ENCODE peak calls at places on chromosomes 12 and 14, in ten cellular contexts. One of them, this sample, is unnamed.

GRCh38 chr12:72277415-72277814 is 5.2 kb downstream of the TRHDE start:
- DNase-seq in fibroblast of lung: peak; percentile 87
- DNase-seq in astrocyte of the spinal cord: peak; percentile 72
- DNase-seq in mesendoderm: no peak
- DNase-seq in fibroblast of mammary gland: peak; percentile 10
- DNase-seq in Panc1: no peak
- DNase-seq in A549: no peak
- DNase-seq in tibial artery: no peak
- DNase-seq in fibroblast of the aortic adventitia: no peak
- DNase-seq in heart right ventricle: no peak
- DNase-seq in this sample: no peak

GRCh38 chr12:92560713-92561542 is 141.9 kb upstream of the PLEKHG7 start:
- DNase-seq in fibroblast of lung: no peak
- DNase-seq in astrocyte of the spinal cord: no peak
- DNase-seq in mesendoderm: no peak
- DNase-seq in fibroblast of mammary gland: no peak
- DNase-seq in Panc1: no peak
- DNase-seq in A549: no peak
- DNase-seq in tibial artery: no peak
- DNase-seq in fibroblast of the aortic adventitia: no peak
- DNase-seq in heart right ventricle: no peak
- DNase-seq in this sample: no peak

GRCh38 chr12:59005195-59005961 is 85.1 kb upstream of the LRIG3 start:
- DNase-seq in fibroblast of lung: peak; percentile 52
- DNase-seq in astrocyte of the spinal cord: peak; percentile 38
- DNase-seq in mesendoderm: no peak
- DNase-seq in fibroblast of mammary gland: peak; percentile 66
- DNase-seq in Panc1: no peak
- DNase-seq in A549: no peak
- DNase-seq in tibial artery: no peak
- DNase-seq in fibroblast of the aortic adventitia: peak; percentile 68
- DNase-seq in heart right ventricle: no peak
- DNase-seq in this sample: no peak

GRCh38 chr12:58645946-58646345 is 274.4 kb downstream of the LRIG3 start:
- DNase-seq in fibroblast of lung: no peak
- DNase-seq in astrocyte of the spinal cord: no peak
- DNase-seq in mesendoderm: peak; percentile 34
- DNase-seq in fibroblast of mammary gland: no peak
- DNase-seq in Panc1: no peak
- DNase-seq in A549: no peak
- DNase-seq in tibial artery: no peak
- DNase-seq in fibroblast of the aortic adventitia: no peak
- DNase-seq in heart right ventricle: no peak
- DNase-seq in this sample: no peak

GRCh38 chr14:75487155-75487671 is 35.1 kb upstream of the BATF start:
- DNase-seq in fibroblast of lung: no peak
- DNase-seq in astrocyte of the spinal cord: no peak
- DNase-seq in mesendoderm: peak; percentile 48
- DNase-seq in fibroblast of mammary gland: no peak
- DNase-seq in Panc1: no peak
- DNase-seq in A549: no peak
- DNase-seq in tibial artery: no peak
- DNase-seq in fibroblast of the aortic adventitia: no peak
- DNase-seq in heart right ventricle: no peak
- DNase-seq in this sample: peak; percentile 80

GRCh38 chr14:39576258-39576657 is 144.0 kb upstream of the FBXO33 start:
- DNase-seq in fibroblast of lung: no peak
- DNase-seq in astrocyte of the spinal cord: peak; percentile 11
- DNase-seq in mesendoderm: peak; percentile 11
- DNase-seq in fibroblast of mammary gland: no peak
- DNase-seq in Panc1: no peak
- DNase-seq in A549: no peak
- DNase-seq in tibial artery: no peak
- DNase-seq in fibroblast of the aortic adventitia: no peak
- DNase-seq in heart right ventricle: no peak
- DNase-seq in this sample: no peak

GRCh38 chr12:50088577-50089335 is 3.6 kb downstream of the SMARCD1 start:
- DNase-seq in fibroblast of lung: peak; percentile 60
- DNase-seq in astrocyte of the spinal cord: peak; percentile 53
- DNase-seq in mesendoderm: peak; percentile 67
- DNase-seq in fibroblast of mammary gland: peak; percentile 59
- DNase-seq in Panc1: no peak
- DNase-seq in A549: peak; percentile 80
- DNase-seq in tibial artery: no peak
- DNase-seq in fibroblast of the aortic adventitia: peak; percentile 56
- DNase-seq in heart right ventricle: peak; percentile 41
- DNase-seq in this sample: no peak

GRCh38 chr14:45065540-45065939 is 18.4 kb upstream of the PRPF39 start:
- DNase-seq in fibroblast of lung: no peak
- DNase-seq in astrocyte of the spinal cord: no peak
- DNase-seq in mesendoderm: no peak
- DNase-seq in fibroblast of mammary gland: peak; percentile 5
- DNase-seq in Panc1: no peak
- DNase-seq in A549: no peak
- DNase-seq in tibial artery: no peak
- DNase-seq in fibroblast of the aortic adventitia: peak; percentile 10
- DNase-seq in heart right ventricle: no peak
- DNase-seq in this sample: no peak

GRCh38 chr14:32896979-32897723 is 41.5 kb upstream of the NPAS3 start:
- DNase-seq in fibroblast of lung: peak; percentile 66
- DNase-seq in astrocyte of the spinal cord: peak; percentile 67
- DNase-seq in mesendoderm: no peak
- DNase-seq in fibroblast of mammary gland: peak; percentile 52
- DNase-seq in Panc1: peak; percentile 10
- DNase-seq in A549: no peak
- DNase-seq in tibial artery: no peak
- DNase-seq in fibroblast of the aortic adventitia: peak; percentile 39
- DNase-seq in heart right ventricle: no peak
- DNase-seq in this sample: no peak

GRCh38 chr14:32900602-32901001 is 38.1 kb upstream of the NPAS3 start:
- DNase-seq in fibroblast of lung: peak; percentile 48
- DNase-seq in astrocyte of the spinal cord: no peak
- DNase-seq in mesendoderm: no peak
- DNase-seq in fibroblast of mammary gland: peak; percentile 39
- DNase-seq in Panc1: no peak
- DNase-seq in A549: no peak
- DNase-seq in tibial artery: no peak
- DNase-seq in fibroblast of the aortic adventitia: peak; percentile 3
- DNase-seq in heart right ventricle: no peak
- DNase-seq in this sample: no peak

GRCh38 chr14:32898876-32899275 is 39.8 kb upstream of the NPAS3 start:
- DNase-seq in fibroblast of lung: peak; percentile 30
- DNase-seq in astrocyte of the spinal cord: no peak
- DNase-seq in mesendoderm: no peak
- DNase-seq in fibroblast of mammary gland: no peak
- DNase-seq in Panc1: no peak
- DNase-seq in A549: no peak
- DNase-seq in tibial artery: no peak
- DNase-seq in fibroblast of the aortic adventitia: no peak
- DNase-seq in heart right ventricle: no peak
- DNase-seq in this sample: no peak

GRCh38 chr14:32897724-32898064 is 41.0 kb upstream of the NPAS3 start:
- DNase-seq in fibroblast of lung: no peak
- DNase-seq in astrocyte of the spinal cord: no peak
- DNase-seq in mesendoderm: no peak
- DNase-seq in fibroblast of mammary gland: no peak
- DNase-seq in Panc1: no peak
- DNase-seq in A549: no peak
- DNase-seq in tibial artery: no peak
- DNase-seq in fibroblast of the aortic adventitia: no peak
- DNase-seq in heart right ventricle: no peak
- DNase-seq in this sample: no peak
- H3K4me3 ChIP-seq in fibroblast of lung: peak overlapping the region; percentile 54
- H3K4me3 ChIP-seq in astrocyte of the spinal cord: peak overlapping the region; percentile 44
- H3K4me3 ChIP-seq in mesendoderm: no peak overlapping the region
- H3K4me3 ChIP-seq in fibroblast of mammary gland: peak overlapping the region; percentile 52
- H3K4me3 ChIP-seq in Panc1: peak overlapping the region; percentile 72
- H3K4me3 ChIP-seq in A549: peak overlapping the region; percentile 49
- H3K4me3 ChIP-seq in tibial artery: peak overlapping the region; percentile 56
- H3K4me3 ChIP-seq in fibroblast of the aortic adventitia: peak overlapping the region; percentile 57
- H3K4me3 ChIP-seq in heart right ventricle: peak overlapping the region; percentile 51
- H3K4me3 ChIP-seq in this sample: no peak overlapping the region

GRCh38 chr14:94771906-94772468 is 2.1 kb upstream of the GSC start:
- DNase-seq in fibroblast of lung: no peak
- DNase-seq in astrocyte of the spinal cord: no peak
- DNase-seq in mesendoderm: peak; percentile 78
- DNase-seq in fibroblast of mammary gland: no peak
- DNase-seq in Panc1: no peak
- DNase-seq in A549: no peak
- DNase-seq in tibial artery: no peak
- DNase-seq in fibroblast of the aortic adventitia: no peak
- DNase-seq in heart right ventricle: no peak
- DNase-seq in this sample: no peak

GRCh38 chr14:94770251-94770749 is 387 bp upstream of the GSC start:
- DNase-seq in fibroblast of lung: peak; percentile 44
- DNase-seq in astrocyte of the spinal cord: no peak
- DNase-seq in mesendoderm: peak; percentile 96
- DNase-seq in fibroblast of mammary gland: peak; percentile 84
- DNase-seq in Panc1: no peak
- DNase-seq in A549: no peak
- DNase-seq in tibial artery: no peak
- DNase-seq in fibroblast of the aortic adventitia: peak; percentile 49
- DNase-seq in heart right ventricle: no peak
- DNase-seq in this sample: no peak

GRCh38 chr14:94771191-94771905 is 1.4 kb upstream of the GSC start:
- DNase-seq in fibroblast of lung: no peak
- DNase-seq in astrocyte of the spinal cord: no peak
- DNase-seq in mesendoderm: peak; percentile 82
- DNase-seq in fibroblast of mammary gland: no peak
- DNase-seq in Panc1: no peak
- DNase-seq in A549: no peak
- DNase-seq in tibial artery: no peak
- DNase-seq in fibroblast of the aortic adventitia: no peak
- DNase-seq in heart right ventricle: no peak
- DNase-seq in this sample: no peak

GRCh38 chr14:94769413-94770250 is at the start of gene GSC:
- DNase-seq in fibroblast of lung: no peak
- DNase-seq in astrocyte of the spinal cord: peak; percentile 37
- DNase-seq in mesendoderm: peak; percentile 58
- DNase-seq in fibroblast of mammary gland: peak; percentile 38
- DNase-seq in Panc1: no peak
- DNase-seq in A549: peak; percentile 57
- DNase-seq in tibial artery: no peak
- DNase-seq in fibroblast of the aortic adventitia: peak; percentile 22
- DNase-seq in heart right ventricle: peak; percentile 46
- DNase-seq in this sample: no peak

DNA sequence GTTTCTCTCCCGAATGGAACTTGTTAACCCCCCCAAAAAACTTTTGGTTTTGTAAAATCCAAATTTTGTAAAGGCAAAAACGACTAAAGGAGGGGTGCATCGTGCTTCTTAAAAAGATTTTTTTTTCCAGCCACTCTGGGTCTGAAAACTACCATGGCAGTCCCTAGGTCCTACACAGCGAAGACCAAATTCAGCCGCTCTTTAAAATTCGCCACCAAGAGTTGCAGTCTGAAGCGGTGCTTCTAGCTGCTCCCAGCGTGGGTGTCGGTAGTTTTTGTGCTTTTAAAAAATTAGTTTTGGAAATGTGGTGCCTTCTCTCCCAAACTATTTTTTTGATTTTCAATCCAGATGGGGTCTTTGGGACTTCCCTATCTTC is 890 bp upstream of the GSC start:
- DNase-seq in fibroblast of lung: no peak
- DNase-seq in astrocyte of the spinal cord: no peak
- DNase-seq in mesendoderm: no peak
- DNase-seq in fibroblast of mammary gland: no peak
- DNase-seq in Panc1: no peak
- DNase-seq in A549: no peak
- DNase-seq in tibial artery: no peak
- DNase-seq in fibroblast of the aortic adventitia: no peak
- DNase-seq in heart right ventricle: no peak
- DNase-seq in this sample: no peak
- H3K4me3 ChIP-seq in fibroblast of lung: no peak overlapping the region
- H3K4me3 ChIP-seq in astrocyte of the spinal cord: no peak overlapping the region
- H3K4me3 ChIP-seq in mesendoderm: peak overlapping the region; percentile 31
- H3K4me3 ChIP-seq in fibroblast of mammary gland: no peak overlapping the region
- H3K4me3 ChIP-seq in Panc1: no peak overlapping the region
- H3K4me3 ChIP-seq in A549: no peak overlapping the region
- H3K4me3 ChIP-seq in tibial artery: no peak overlapping the region
- H3K4me3 ChIP-seq in fibroblast of the aortic adventitia: no peak overlapping the region
- H3K4me3 ChIP-seq in heart right ventricle: no peak overlapping the region
- H3K4me3 ChIP-seq in this sample: no peak overlapping the region

DNA sequence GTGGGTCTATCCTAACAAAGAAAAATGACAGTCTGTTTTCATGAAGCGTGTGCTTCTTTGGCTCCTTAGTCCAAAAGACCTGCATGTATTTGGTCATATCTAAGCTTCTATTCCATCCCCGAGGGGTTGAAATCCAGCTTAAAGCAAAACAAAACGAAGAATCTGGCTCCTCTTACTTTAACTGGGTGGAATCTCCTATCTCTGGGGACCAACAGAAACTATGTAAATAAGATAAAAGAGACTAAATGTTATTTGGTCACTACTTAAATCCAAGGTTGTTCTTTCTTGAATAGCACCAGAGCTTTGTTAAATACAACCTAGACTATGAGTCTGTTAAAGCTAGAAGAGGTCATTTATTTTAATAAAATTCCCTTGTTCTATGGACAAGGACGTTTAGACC is 9.4 kb downstream of the IGF1 start:
- DNase-seq in fibroblast of lung: no peak
- DNase-seq in astrocyte of the spinal cord: no peak
- DNase-seq in mesendoderm: no peak
- DNase-seq in fibroblast of mammary gland: no peak
- DNase-seq in Panc1: no peak
- DNase-seq in A549: no peak
- DNase-seq in tibial artery: no peak
- DNase-seq in fibroblast of the aortic adventitia: no peak
- DNase-seq in heart right ventricle: no peak
- DNase-seq in this sample: no peak
- H3K4me3 ChIP-seq in fibroblast of lung: no peak overlapping the region
- H3K4me3 ChIP-seq in astrocyte of the spinal cord: no peak overlapping the region
- H3K4me3 ChIP-seq in mesendoderm: no peak overlapping the region
- H3K4me3 ChIP-seq in fibroblast of mammary gland: no peak overlapping the region
- H3K4me3 ChIP-seq in Panc1: no peak overlapping the region
- H3K4me3 ChIP-seq in A549: no peak overlapping the region
- H3K4me3 ChIP-seq in tibial artery: no peak overlapping the region
- H3K4me3 ChIP-seq in fibroblast of the aortic adventitia: no peak overlapping the region
- H3K4me3 ChIP-seq in heart right ventricle: no peak overlapping the region
- H3K4me3 ChIP-seq in this sample: no peak overlapping the region

GRCh38 chr12:143964-144649 is 69.8 kb downstream of the SLC6A12 start:
- DNase-seq in fibroblast of lung: no peak
- DNase-seq in astrocyte of the spinal cord: peak; percentile 13
- DNase-seq in mesendoderm: no peak
- DNase-seq in fibroblast of mammary gland: no peak
- DNase-seq in Panc1: no peak
- DNase-seq in A549: no peak
- DNase-seq in tibial artery: no peak
- DNase-seq in fibroblast of the aortic adventitia: no peak
- DNase-seq in heart right ventricle: no peak
- DNase-seq in this sample: no peak

GRCh38 chr12:138898-139534 is 72.4 kb downstream of the IQSEC3 start:
- DNase-seq in fibroblast of lung: peak; percentile 4
- DNase-seq in astrocyte of the spinal cord: no peak
- DNase-seq in mesendoderm: peak; percentile 67
- DNase-seq in fibroblast of mammary gland: peak; percentile 23
- DNase-seq in Panc1: no peak
- DNase-seq in A549: no peak
- DNase-seq in tibial artery: no peak
- DNase-seq in fibroblast of the aortic adventitia: peak; percentile 4
- DNase-seq in heart right ventricle: peak; percentile 26
- DNase-seq in this sample: no peak

GRCh38 chr12:135127-135526 is 68.6 kb downstream of the IQSEC3 start:
- DNase-seq in fibroblast of lung: no peak
- DNase-seq in astrocyte of the spinal cord: no peak
- DNase-seq in mesendoderm: no peak
- DNase-seq in fibroblast of mammary gland: no peak
- DNase-seq in Panc1: no peak
- DNase-seq in A549: no peak
- DNase-seq in tibial artery: no peak
- DNase-seq in fibroblast of the aortic adventitia: no peak
- DNase-seq in heart right ventricle: no peak
- DNase-seq in this sample: no peak

GRCh38 chr12:138171-138897 is 71.8 kb downstream of the IQSEC3 start:
- DNase-seq in fibroblast of lung: no peak
- DNase-seq in astrocyte of the spinal cord: no peak
- DNase-seq in mesendoderm: no peak
- DNase-seq in fibroblast of mammary gland: no peak
- DNase-seq in Panc1: no peak
- DNase-seq in A549: no peak
- DNase-seq in tibial artery: no peak
- DNase-seq in fibroblast of the aortic adventitia: no peak
- DNase-seq in heart right ventricle: no peak
- DNase-seq in this sample: no peak

GRCh38 chr12:139585-139984 is 73.0 kb downstream of the IQSEC3 start:
- DNase-seq in fibroblast of lung: peak; percentile 1
- DNase-seq in astrocyte of the spinal cord: no peak
- DNase-seq in mesendoderm: peak; percentile 68
- DNase-seq in fibroblast of mammary gland: no peak
- DNase-seq in Panc1: no peak
- DNase-seq in A549: no peak
- DNase-seq in tibial artery: no peak
- DNase-seq in fibroblast of the aortic adventitia: peak; percentile 1
- DNase-seq in heart right ventricle: no peak
- DNase-seq in this sample: no peak
- H3K4me3 ChIP-seq in fibroblast of lung: no peak overlapping the region
- H3K4me3 ChIP-seq in astrocyte of the spinal cord: no peak overlapping the region
- H3K4me3 ChIP-seq in mesendoderm: no peak overlapping the region
- H3K4me3 ChIP-seq in fibroblast of mammary gland: no peak overlapping the region
- H3K4me3 ChIP-seq in Panc1: no peak overlapping the region
- H3K4me3 ChIP-seq in A549: no peak overlapping the region
- H3K4me3 ChIP-seq in tibial artery: no peak overlapping the region
- H3K4me3 ChIP-seq in fibroblast of the aortic adventitia: no peak overlapping the region
- H3K4me3 ChIP-seq in heart right ventricle: peak overlapping the region; percentile 49
- H3K4me3 ChIP-seq in this sample: no peak overlapping the region